ENCODE peak calls at places on chromosomes 11 and 22, in six cellular contexts. One of them, this sample, is unnamed.
A peak's percentile ranks its signal among the peaks of the same experiment; 100 is the strongest.

GRCh38 chr11:44005076-44005800 is 42.5 kb upstream of the ACCSL start:
- DNase-seq in GM20000: no peak
- DNase-seq in iPS-NIHi11: peak; percentile 27
- DNase-seq in MV-4-11: no peak
- DNase-seq in mesenchymal stem cell: no peak
- DNase-seq in activated CD8-positive, alpha-beta T cell treated with anti-CD3 and anti-CD28 coated beads for 36 hours: no peak
- DNase-seq in this sample: no peak

GRCh38 chr11:19951558-19952083 is 208.7 kb downstream of the DBX1 start:
- DNase-seq in GM20000: peak; percentile 40
- DNase-seq in iPS-NIHi11: peak; percentile 48
- DNase-seq in MV-4-11: peak; percentile 69
- DNase-seq in mesenchymal stem cell: peak; percentile 80
- DNase-seq in activated CD8-positive, alpha-beta T cell treated with anti-CD3 and anti-CD28 coated beads for 36 hours: no peak
- DNase-seq in this sample: peak; percentile 89

GRCh38 chr11:66950113-66950535 is 8.1 kb downstream of the PC start:
- DNase-seq in GM20000: no peak
- DNase-seq in iPS-NIHi11: peak; percentile 31
- DNase-seq in MV-4-11: no peak
- DNase-seq in mesenchymal stem cell: peak; percentile 96
- DNase-seq in activated CD8-positive, alpha-beta T cell treated with anti-CD3 and anti-CD28 coated beads for 36 hours: peak; percentile 49
- DNase-seq in this sample: no peak

GRCh38 chr22:42937164-42937854 is 77.6 kb downstream of the PACSIN2 start:
- DNase-seq in GM20000: peak; percentile 58
- DNase-seq in iPS-NIHi11: no peak
- DNase-seq in MV-4-11: peak; percentile 88
- DNase-seq in mesenchymal stem cell: peak; percentile 94
- DNase-seq in activated CD8-positive, alpha-beta T cell treated with anti-CD3 and anti-CD28 coated beads for 36 hours: peak; percentile 66
- DNase-seq in this sample: peak; percentile 81

GRCh38 chr11:130416537-130416896 is 11.9 kb downstream of the ADAMTS8 start:
- DNase-seq in GM20000: no peak
- DNase-seq in iPS-NIHi11: no peak
- DNase-seq in MV-4-11: no peak
- DNase-seq in mesenchymal stem cell: no peak
- DNase-seq in activated CD8-positive, alpha-beta T cell treated with anti-CD3 and anti-CD28 coated beads for 36 hours: no peak
- DNase-seq in this sample: no peak

GRCh38 chr11:109264128-109264527 is 157.9 kb upstream of the C11orf87 start:
- DNase-seq in GM20000: no peak
- DNase-seq in iPS-NIHi11: no peak
- DNase-seq in MV-4-11: no peak
- DNase-seq in mesenchymal stem cell: no peak
- DNase-seq in activated CD8-positive, alpha-beta T cell treated with anti-CD3 and anti-CD28 coated beads for 36 hours: no peak
- DNase-seq in this sample: no peak

GRCh38 chr22:29269731-29270474 is 1.8 kb downstream of the EWSR1 start:
- DNase-seq in GM20000: no peak
- DNase-seq in iPS-NIHi11: no peak
- DNase-seq in MV-4-11: peak; percentile 79
- DNase-seq in mesenchymal stem cell: peak; percentile 49
- DNase-seq in activated CD8-positive, alpha-beta T cell treated with anti-CD3 and anti-CD28 coated beads for 36 hours: peak; percentile 18
- DNase-seq in this sample: peak; percentile 52

GRCh38 chr22:36937319-36938027 is 24.0 kb downstream of the CSF2RB start:
- DNase-seq in GM20000: no peak
- DNase-seq in iPS-NIHi11: no peak
- DNase-seq in MV-4-11: no peak
- DNase-seq in mesenchymal stem cell: no peak
- DNase-seq in activated CD8-positive, alpha-beta T cell treated with anti-CD3 and anti-CD28 coated beads for 36 hours: no peak
- DNase-seq in this sample: no peak

GRCh38 chr11:112977620-112978212 is 16.5 kb downstream of the NCAM1 start:
- DNase-seq in GM20000: no peak
- DNase-seq in iPS-NIHi11: no peak
- DNase-seq in MV-4-11: peak; percentile 94
- DNase-seq in mesenchymal stem cell: peak; percentile 91
- DNase-seq in activated CD8-positive, alpha-beta T cell treated with anti-CD3 and anti-CD28 coated beads for 36 hours: no peak
- DNase-seq in this sample: peak; percentile 66

GRCh38 chr11:62242021-62242420 is at the start of gene SCGB1D2:
- DNase-seq in GM20000: no peak
- DNase-seq in iPS-NIHi11: peak; percentile 60
- DNase-seq in MV-4-11: no peak
- DNase-seq in mesenchymal stem cell: no peak
- DNase-seq in activated CD8-positive, alpha-beta T cell treated with anti-CD3 and anti-CD28 coated beads for 36 hours: no peak
- DNase-seq in this sample: no peak

GRCh38 chr11:119166368-119167076 is 2.0 kb upstream of the NLRX1 start:
- DNase-seq in GM20000: no peak
- DNase-seq in iPS-NIHi11: no peak
- DNase-seq in MV-4-11: peak; percentile 25
- DNase-seq in mesenchymal stem cell: peak; percentile 51
- DNase-seq in activated CD8-positive, alpha-beta T cell treated with anti-CD3 and anti-CD28 coated beads for 36 hours: no peak
- DNase-seq in this sample: no peak

GRCh38 chr11:68082478-68082877 is 38.7 kb downstream of the CHKA start:
- DNase-seq in GM20000: no peak
- DNase-seq in iPS-NIHi11: no peak
- DNase-seq in MV-4-11: no peak
- DNase-seq in mesenchymal stem cell: no peak
- DNase-seq in activated CD8-positive, alpha-beta T cell treated with anti-CD3 and anti-CD28 coated beads for 36 hours: no peak
- DNase-seq in this sample: no peak

GRCh38 chr11:119641991-119642745 is 86.8 kb downstream of the NECTIN1 start:
- DNase-seq in GM20000: peak; percentile 59
- DNase-seq in iPS-NIHi11: peak; percentile 76
- DNase-seq in MV-4-11: peak; percentile 26
- DNase-seq in mesenchymal stem cell: peak; percentile 51
- DNase-seq in activated CD8-positive, alpha-beta T cell treated with anti-CD3 and anti-CD28 coated beads for 36 hours: peak; percentile 20
- DNase-seq in this sample: peak; percentile 63

GRCh38 chr22:26239561-26239960 is 70.3 kb downstream of the SEZ6L start:
- DNase-seq in GM20000: no peak
- DNase-seq in iPS-NIHi11: no peak
- DNase-seq in MV-4-11: no peak
- DNase-seq in mesenchymal stem cell: no peak
- DNase-seq in activated CD8-positive, alpha-beta T cell treated with anti-CD3 and anti-CD28 coated beads for 36 hours: no peak
- DNase-seq in this sample: peak; percentile 83

GRCh38 chr11:131691558-131692041 is 321.2 kb downstream of the NTM start:
- DNase-seq in GM20000: peak; percentile 76
- DNase-seq in iPS-NIHi11: peak; percentile 91
- DNase-seq in MV-4-11: no peak
- DNase-seq in mesenchymal stem cell: no peak
- DNase-seq in activated CD8-positive, alpha-beta T cell treated with anti-CD3 and anti-CD28 coated beads for 36 hours: peak; percentile 33
- DNase-seq in this sample: no peak

GRCh38 chr11:69131644-69132300 is 24.0 kb upstream of the SMIM38 start:
- DNase-seq in GM20000: no peak
- DNase-seq in iPS-NIHi11: peak; percentile 87
- DNase-seq in MV-4-11: no peak
- DNase-seq in mesenchymal stem cell: peak; percentile 68
- DNase-seq in activated CD8-positive, alpha-beta T cell treated with anti-CD3 and anti-CD28 coated beads for 36 hours: no peak
- DNase-seq in this sample: peak; percentile 80

GRCh38 chr11:1237128-1237580 is 14.3 kb downstream of the MUC5B start:
- DNase-seq in GM20000: no peak
- DNase-seq in iPS-NIHi11: peak; percentile 22
- DNase-seq in MV-4-11: no peak
- DNase-seq in mesenchymal stem cell: no peak
- DNase-seq in activated CD8-positive, alpha-beta T cell treated with anti-CD3 and anti-CD28 coated beads for 36 hours: no peak
- DNase-seq in this sample: no peak

GRCh38 chr11:65503923-65504670 is 5.3 kb downstream of the MALAT1 start:
- DNase-seq in GM20000: no peak
- DNase-seq in iPS-NIHi11: no peak
- DNase-seq in MV-4-11: no peak
- DNase-seq in mesenchymal stem cell: peak; percentile 82
- DNase-seq in activated CD8-positive, alpha-beta T cell treated with anti-CD3 and anti-CD28 coated beads for 36 hours: no peak
- DNase-seq in this sample: peak; percentile 80

GRCh38 chr11:88280673-88281316 is 56.7 kb downstream of the CTSC start:
- DNase-seq in GM20000: no peak
- DNase-seq in iPS-NIHi11: no peak
- DNase-seq in MV-4-11: no peak
- DNase-seq in mesenchymal stem cell: no peak
- DNase-seq in activated CD8-positive, alpha-beta T cell treated with anti-CD3 and anti-CD28 coated beads for 36 hours: no peak
- DNase-seq in this sample: no peak

GRCh38 chr11:75734491-75735180 is 17.0 kb downstream of the MOGAT2 start:
- DNase-seq in GM20000: no peak
- DNase-seq in iPS-NIHi11: no peak
- DNase-seq in MV-4-11: no peak
- DNase-seq in mesenchymal stem cell: no peak
- DNase-seq in activated CD8-positive, alpha-beta T cell treated with anti-CD3 and anti-CD28 coated beads for 36 hours: no peak
- DNase-seq in this sample: no peak

GRCh38 chr11:1486054-1486825 is at the start of gene MOB2:
- DNase-seq in GM20000: no peak
- DNase-seq in iPS-NIHi11: peak; percentile 69
- DNase-seq in MV-4-11: no peak
- DNase-seq in mesenchymal stem cell: no peak
- DNase-seq in activated CD8-positive, alpha-beta T cell treated with anti-CD3 and anti-CD28 coated beads for 36 hours: no peak
- DNase-seq in this sample: no peak

GRCh38 chr11:117458275-117459120 is 130.8 kb downstream of the CEP164 start:
- DNase-seq in GM20000: peak; percentile 44
- DNase-seq in iPS-NIHi11: no peak
- DNase-seq in MV-4-11: no peak
- DNase-seq in mesenchymal stem cell: no peak
- DNase-seq in activated CD8-positive, alpha-beta T cell treated with anti-CD3 and anti-CD28 coated beads for 36 hours: peak; percentile 67
- DNase-seq in this sample: no peak

GRCh38 chr22:19827341-19828034 is 27.2 kb downstream of the GNB1L start:
- DNase-seq in GM20000: no peak
- DNase-seq in iPS-NIHi11: no peak
- DNase-seq in MV-4-11: no peak
- DNase-seq in mesenchymal stem cell: no peak
- DNase-seq in activated CD8-positive, alpha-beta T cell treated with anti-CD3 and anti-CD28 coated beads for 36 hours: no peak
- DNase-seq in this sample: no peak

GRCh38 chr11:130076774-130077481 is 7.2 kb downstream of the APLP2 start:
- DNase-seq in GM20000: no peak
- DNase-seq in iPS-NIHi11: no peak
- DNase-seq in MV-4-11: no peak
- DNase-seq in mesenchymal stem cell: no peak
- DNase-seq in activated CD8-positive, alpha-beta T cell treated with anti-CD3 and anti-CD28 coated beads for 36 hours: no peak
- DNase-seq in this sample: peak; percentile 67

GRCh38 chr22:21047035-21047661 is 1.4 kb downstream of the LRRC74B start:
- DNase-seq in GM20000: no peak
- DNase-seq in iPS-NIHi11: no peak
- DNase-seq in MV-4-11: no peak
- DNase-seq in mesenchymal stem cell: no peak
- DNase-seq in activated CD8-positive, alpha-beta T cell treated with anti-CD3 and anti-CD28 coated beads for 36 hours: no peak
- DNase-seq in this sample: no peak

GRCh38 chr11:19873730-19874129 is 161.1 kb downstream of the NAV2 start:
- DNase-seq in GM20000: no peak
- DNase-seq in iPS-NIHi11: peak; percentile 33
- DNase-seq in MV-4-11: no peak
- DNase-seq in mesenchymal stem cell: no peak
- DNase-seq in activated CD8-positive, alpha-beta T cell treated with anti-CD3 and anti-CD28 coated beads for 36 hours: no peak
- DNase-seq in this sample: no peak

GRCh38 chr22:41919357-41920224 is 4.7 kb upstream of the SHISA8 start:
- DNase-seq in GM20000: peak; percentile 91
- DNase-seq in iPS-NIHi11: peak; percentile 93
- DNase-seq in MV-4-11: peak; percentile 99
- DNase-seq in mesenchymal stem cell: peak; percentile 50
- DNase-seq in activated CD8-positive, alpha-beta T cell treated with anti-CD3 and anti-CD28 coated beads for 36 hours: peak; percentile 68
- DNase-seq in this sample: no peak

GRCh38 chr11:61955031-61955415 is 4.9 kb downstream of the BEST1 start:
- DNase-seq in GM20000: peak; percentile 45
- DNase-seq in iPS-NIHi11: peak; percentile 85
- DNase-seq in MV-4-11: peak; percentile 90
- DNase-seq in mesenchymal stem cell: peak; percentile 95
- DNase-seq in activated CD8-positive, alpha-beta T cell treated with anti-CD3 and anti-CD28 coated beads for 36 hours: no peak
- DNase-seq in this sample: peak; percentile 70

GRCh38 chr11:35337136-35337918 is 82.0 kb downstream of the SLC1A2 start:
- DNase-seq in GM20000: no peak
- DNase-seq in iPS-NIHi11: no peak
- DNase-seq in MV-4-11: peak; percentile 88
- DNase-seq in mesenchymal stem cell: peak; percentile 98
- DNase-seq in activated CD8-positive, alpha-beta T cell treated with anti-CD3 and anti-CD28 coated beads for 36 hours: peak; percentile 40
- DNase-seq in this sample: no peak

GRCh38 chr22:29799217-29799680 is 32.1 kb downstream of the UQCR10 start:
- DNase-seq in GM20000: no peak
- DNase-seq in iPS-NIHi11: peak; percentile 68
- DNase-seq in MV-4-11: peak; percentile 98
- DNase-seq in mesenchymal stem cell: peak; percentile 98
- DNase-seq in activated CD8-positive, alpha-beta T cell treated with anti-CD3 and anti-CD28 coated beads for 36 hours: no peak
- DNase-seq in this sample: peak; percentile 91

GRCh38 chr11:14813506-14813905 is 78.5 kb downstream of the CYP2R1 start:
- DNase-seq in GM20000: no peak
- DNase-seq in iPS-NIHi11: no peak
- DNase-seq in MV-4-11: peak; percentile 88
- DNase-seq in mesenchymal stem cell: no peak
- DNase-seq in activated CD8-positive, alpha-beta T cell treated with anti-CD3 and anti-CD28 coated beads for 36 hours: no peak
- DNase-seq in this sample: peak; percentile 13

GRCh38 chr11:11020747-11021149 is 162.9 kb upstream of the ZBED5 start:
- DNase-seq in GM20000: no peak
- DNase-seq in iPS-NIHi11: no peak
- DNase-seq in MV-4-11: no peak
- DNase-seq in mesenchymal stem cell: no peak
- DNase-seq in activated CD8-positive, alpha-beta T cell treated with anti-CD3 and anti-CD28 coated beads for 36 hours: no peak
- DNase-seq in this sample: peak; percentile 8

GRCh38 chr11:86672007-86672621 is at the start of gene ME3:
- DNase-seq in GM20000: peak; percentile 27
- DNase-seq in iPS-NIHi11: peak; percentile 46
- DNase-seq in MV-4-11: peak; percentile 67
- DNase-seq in mesenchymal stem cell: peak; percentile 75
- DNase-seq in activated CD8-positive, alpha-beta T cell treated with anti-CD3 and anti-CD28 coated beads for 36 hours: peak; percentile 63
- DNase-seq in this sample: peak; percentile 96

This sample was measured in OCI-M1.